ENCODE peak calls at places on chromosome 16, in eight cellular contexts. One of them, this sample, is unnamed.

GRCh38 chr16:21704733-21705132 is 41.0 kb downstream of the OTOA start:
- DNase-seq in left ventricle myocardium inferior: no peak
- DNase-seq in Kasumi-1: no peak
- DNase-seq in NAMALWA: no peak
- DNase-seq in midbrain: no peak
- DNase-seq in K562: peak; percentile 26
- DNase-seq in progenitor cell of endocrine pancreas: no peak
- DNase-seq in bronchial epithelial cell: no peak
- DNase-seq in this sample: no peak

GRCh38 chr16:30407794-30408534 is 558 bp downstream of the ZNF771 start:
- DNase-seq in left ventricle myocardium inferior: no peak
- DNase-seq in Kasumi-1: no peak
- DNase-seq in NAMALWA: peak; percentile 27
- DNase-seq in midbrain: no peak
- DNase-seq in K562: no peak
- DNase-seq in progenitor cell of endocrine pancreas: no peak
- DNase-seq in bronchial epithelial cell: no peak
- DNase-seq in this sample: no peak

GRCh38 chr16:9965079-9965478 is 217.1 kb downstream of the GRIN2A start:
- DNase-seq in left ventricle myocardium inferior: no peak
- DNase-seq in Kasumi-1: no peak
- DNase-seq in NAMALWA: no peak
- DNase-seq in midbrain: no peak
- DNase-seq in K562: no peak
- DNase-seq in progenitor cell of endocrine pancreas: no peak
- DNase-seq in bronchial epithelial cell: no peak
- DNase-seq in this sample: no peak

GRCh38 chr16:55285586-55285985 is 38.4 kb upstream of the IRX6 start:
- DNase-seq in left ventricle myocardium inferior: no peak
- DNase-seq in Kasumi-1: no peak
- DNase-seq in NAMALWA: no peak
- DNase-seq in midbrain: no peak
- DNase-seq in K562: no peak
- DNase-seq in progenitor cell of endocrine pancreas: no peak
- DNase-seq in bronchial epithelial cell: no peak
- DNase-seq in this sample: no peak

GRCh38 chr16:72990003-72990521 is 57.9 kb downstream of the ZFHX3 start:
- DNase-seq in left ventricle myocardium inferior: peak; percentile 71
- DNase-seq in Kasumi-1: peak; percentile 65
- DNase-seq in NAMALWA: no peak
- DNase-seq in midbrain: peak; percentile 40
- DNase-seq in K562: no peak
- DNase-seq in progenitor cell of endocrine pancreas: no peak
- DNase-seq in bronchial epithelial cell: no peak
- DNase-seq in this sample: peak; percentile 90

GRCh38 chr16:8946544-8946943 is 17.2 kb downstream of the USP7 start:
- DNase-seq in left ventricle myocardium inferior: no peak
- DNase-seq in Kasumi-1: no peak
- DNase-seq in NAMALWA: peak; percentile 89
- DNase-seq in midbrain: no peak
- DNase-seq in K562: no peak
- DNase-seq in progenitor cell of endocrine pancreas: no peak
- DNase-seq in bronchial epithelial cell: no peak
- DNase-seq in this sample: no peak

GRCh38 chr16:90046971-90047713 is 27.9 kb upstream of the DBNDD1 start:
- DNase-seq in left ventricle myocardium inferior: peak; percentile 65
- DNase-seq in Kasumi-1: no peak
- DNase-seq in NAMALWA: no peak
- DNase-seq in midbrain: peak; percentile 12
- DNase-seq in K562: peak; percentile 31
- DNase-seq in progenitor cell of endocrine pancreas: no peak
- DNase-seq in bronchial epithelial cell: no peak
- DNase-seq in this sample: no peak

GRCh38 chr16:35631261-35631945 is 2172.0 kb downstream of the TP53TG3F start:
- DNase-seq in left ventricle myocardium inferior: no peak
- DNase-seq in Kasumi-1: peak; percentile 67
- DNase-seq in NAMALWA: no peak
- DNase-seq in midbrain: no peak
- DNase-seq in K562: no peak
- DNase-seq in progenitor cell of endocrine pancreas: no peak
- DNase-seq in bronchial epithelial cell: no peak
- DNase-seq in this sample: no peak

GRCh38 chr16:31177136-31177535 is 2.8 kb upstream of the FUS start:
- DNase-seq in left ventricle myocardium inferior: no peak
- DNase-seq in Kasumi-1: no peak
- DNase-seq in NAMALWA: no peak
- DNase-seq in midbrain: no peak
- DNase-seq in K562: no peak
- DNase-seq in progenitor cell of endocrine pancreas: no peak
- DNase-seq in bronchial epithelial cell: peak; percentile 64
- DNase-seq in this sample: peak; percentile 49

GRCh38 chr16:10622036-10622921 is 41.9 kb upstream of the EMP2 start:
- DNase-seq in left ventricle myocardium inferior: peak; percentile 39
- DNase-seq in Kasumi-1: no peak
- DNase-seq in NAMALWA: no peak
- DNase-seq in midbrain: no peak
- DNase-seq in K562: peak; percentile 70
- DNase-seq in progenitor cell of endocrine pancreas: peak; percentile 40
- DNase-seq in bronchial epithelial cell: no peak
- DNase-seq in this sample: no peak